ENCODE peak calls at places on chromosomes 7 and 10, in ten cellular contexts. One of them, this sample, is unnamed.

GRCh38 chr7:107939472-107940145 is 48.6 kb downstream of the DLD start:
- DNase-seq in stimulated activated CD4-positive, alpha-beta T cell treated with anti-CD3 and anti-CD28 coated beads, TNF-alpha, amount 100 ng/mL, for 48 hours: no peak
- DNase-seq in activated T-helper 1 cell treated with Interleukin-2 at 50 U/mL for 16 hours: no peak
- DNase-seq in neural crest cell: no peak
- DNase-seq in hypothalamus: no peak
- DNase-seq in NCI-H1436: no peak
- DNase-seq in fibroblast of the conjunctiva: peak; percentile 37
- DNase-seq in activated T-cell treated with anti-CD3 and anti-CD28 coated beads for 1 hour: no peak
- DNase-seq in NCI-H2081: no peak
- DNase-seq in EH: peak; percentile 97
- DNase-seq in this sample: no peak

GRCh38 chr7:37732253-37732652 is 48.7 kb downstream of the GPR141 start:
- DNase-seq in stimulated activated CD4-positive, alpha-beta T cell treated with anti-CD3 and anti-CD28 coated beads, TNF-alpha, amount 100 ng/mL, for 48 hours: no peak
- DNase-seq in activated T-helper 1 cell treated with Interleukin-2 at 50 U/mL for 16 hours: no peak
- DNase-seq in neural crest cell: peak; percentile 6
- DNase-seq in hypothalamus: no peak
- DNase-seq in NCI-H1436: no peak
- DNase-seq in fibroblast of the conjunctiva: no peak
- DNase-seq in activated T-cell treated with anti-CD3 and anti-CD28 coated beads for 1 hour: no peak
- DNase-seq in NCI-H2081: peak; percentile 23
- DNase-seq in EH: no peak
- DNase-seq in this sample: no peak

GRCh38 chr7:12350971-12351370 is 52.7 kb downstream of the VWDE start:
- DNase-seq in stimulated activated CD4-positive, alpha-beta T cell treated with anti-CD3 and anti-CD28 coated beads, TNF-alpha, amount 100 ng/mL, for 48 hours: no peak
- DNase-seq in activated T-helper 1 cell treated with Interleukin-2 at 50 U/mL for 16 hours: no peak
- DNase-seq in neural crest cell: no peak
- DNase-seq in hypothalamus: no peak
- DNase-seq in NCI-H1436: no peak
- DNase-seq in fibroblast of the conjunctiva: no peak
- DNase-seq in activated T-cell treated with anti-CD3 and anti-CD28 coated beads for 1 hour: no peak
- DNase-seq in NCI-H2081: no peak
- DNase-seq in EH: no peak
- DNase-seq in this sample: no peak

GRCh38 chr10:113080061-113080460 is 130.0 kb downstream of the TCF7L2 start:
- DNase-seq in stimulated activated CD4-positive, alpha-beta T cell treated with anti-CD3 and anti-CD28 coated beads, TNF-alpha, amount 100 ng/mL, for 48 hours: no peak
- DNase-seq in activated T-helper 1 cell treated with Interleukin-2 at 50 U/mL for 16 hours: no peak
- DNase-seq in neural crest cell: no peak
- DNase-seq in hypothalamus: no peak
- DNase-seq in NCI-H1436: no peak
- DNase-seq in fibroblast of the conjunctiva: no peak
- DNase-seq in activated T-cell treated with anti-CD3 and anti-CD28 coated beads for 1 hour: no peak
- DNase-seq in NCI-H2081: no peak
- DNase-seq in EH: no peak
- DNase-seq in this sample: no peak

GRCh38 chr7:137789215-137789899 is 57.4 kb downstream of the DGKI start:
- DNase-seq in stimulated activated CD4-positive, alpha-beta T cell treated with anti-CD3 and anti-CD28 coated beads, TNF-alpha, amount 100 ng/mL, for 48 hours: no peak
- DNase-seq in activated T-helper 1 cell treated with Interleukin-2 at 50 U/mL for 16 hours: no peak
- DNase-seq in neural crest cell: no peak
- DNase-seq in hypothalamus: no peak
- DNase-seq in NCI-H1436: no peak
- DNase-seq in fibroblast of the conjunctiva: no peak
- DNase-seq in activated T-cell treated with anti-CD3 and anti-CD28 coated beads for 1 hour: no peak
- DNase-seq in NCI-H2081: no peak
- DNase-seq in EH: no peak
- DNase-seq in this sample: no peak

GRCh38 chr10:96740579-96741281 is 20.4 kb upstream of the PIK3AP1 start:
- DNase-seq in stimulated activated CD4-positive, alpha-beta T cell treated with anti-CD3 and anti-CD28 coated beads, TNF-alpha, amount 100 ng/mL, for 48 hours: no peak
- DNase-seq in activated T-helper 1 cell treated with Interleukin-2 at 50 U/mL for 16 hours: no peak
- DNase-seq in neural crest cell: no peak
- DNase-seq in hypothalamus: no peak
- DNase-seq in NCI-H1436: no peak
- DNase-seq in fibroblast of the conjunctiva: no peak
- DNase-seq in activated T-cell treated with anti-CD3 and anti-CD28 coated beads for 1 hour: no peak
- DNase-seq in NCI-H2081: no peak
- DNase-seq in EH: no peak
- DNase-seq in this sample: no peak

GRCh38 chr7:131231381-131232220 is 96.1 kb upstream of the MKLN1 start:
- DNase-seq in stimulated activated CD4-positive, alpha-beta T cell treated with anti-CD3 and anti-CD28 coated beads, TNF-alpha, amount 100 ng/mL, for 48 hours: peak; percentile 25
- DNase-seq in activated T-helper 1 cell treated with Interleukin-2 at 50 U/mL for 16 hours: peak; percentile 31
- DNase-seq in neural crest cell: no peak
- DNase-seq in hypothalamus: no peak
- DNase-seq in NCI-H1436: no peak
- DNase-seq in fibroblast of the conjunctiva: peak; percentile 53
- DNase-seq in activated T-cell treated with anti-CD3 and anti-CD28 coated beads for 1 hour: peak; percentile 14
- DNase-seq in NCI-H2081: no peak
- DNase-seq in EH: peak; percentile 70
- DNase-seq in this sample: peak; percentile 76

GRCh38 chr7:78768859-78769258 is 684.6 kb downstream of the MAGI2 start:
- DNase-seq in stimulated activated CD4-positive, alpha-beta T cell treated with anti-CD3 and anti-CD28 coated beads, TNF-alpha, amount 100 ng/mL, for 48 hours: no peak
- DNase-seq in activated T-helper 1 cell treated with Interleukin-2 at 50 U/mL for 16 hours: no peak
- DNase-seq in neural crest cell: no peak
- DNase-seq in hypothalamus: no peak
- DNase-seq in NCI-H1436: no peak
- DNase-seq in fibroblast of the conjunctiva: no peak
- DNase-seq in activated T-cell treated with anti-CD3 and anti-CD28 coated beads for 1 hour: no peak
- DNase-seq in NCI-H2081: no peak
- DNase-seq in EH: peak; percentile 27
- DNase-seq in this sample: no peak

GRCh38 chr10:126122856-126123255 is 226.5 kb downstream of the FANK1 start:
- DNase-seq in stimulated activated CD4-positive, alpha-beta T cell treated with anti-CD3 and anti-CD28 coated beads, TNF-alpha, amount 100 ng/mL, for 48 hours: no peak
- DNase-seq in activated T-helper 1 cell treated with Interleukin-2 at 50 U/mL for 16 hours: no peak
- DNase-seq in neural crest cell: no peak
- DNase-seq in hypothalamus: no peak
- DNase-seq in NCI-H1436: no peak
- DNase-seq in fibroblast of the conjunctiva: no peak
- DNase-seq in activated T-cell treated with anti-CD3 and anti-CD28 coated beads for 1 hour: no peak
- DNase-seq in NCI-H2081: no peak
- DNase-seq in EH: peak; percentile 29
- DNase-seq in this sample: no peak

GRCh38 chr7:7916064-7916463 is 52.5 kb upstream of the GLCCI1 start:
- DNase-seq in stimulated activated CD4-positive, alpha-beta T cell treated with anti-CD3 and anti-CD28 coated beads, TNF-alpha, amount 100 ng/mL, for 48 hours: no peak
- DNase-seq in activated T-helper 1 cell treated with Interleukin-2 at 50 U/mL for 16 hours: no peak
- DNase-seq in neural crest cell: no peak
- DNase-seq in hypothalamus: no peak
- DNase-seq in NCI-H1436: no peak
- DNase-seq in fibroblast of the conjunctiva: no peak
- DNase-seq in activated T-cell treated with anti-CD3 and anti-CD28 coated beads for 1 hour: no peak
- DNase-seq in NCI-H2081: no peak
- DNase-seq in EH: no peak
- DNase-seq in this sample: no peak

GRCh38 chr10:45424668-45425404 is 50.8 kb downstream of the ALOX5 start:
- DNase-seq in stimulated activated CD4-positive, alpha-beta T cell treated with anti-CD3 and anti-CD28 coated beads, TNF-alpha, amount 100 ng/mL, for 48 hours: no peak
- DNase-seq in activated T-helper 1 cell treated with Interleukin-2 at 50 U/mL for 16 hours: no peak
- DNase-seq in neural crest cell: no peak
- DNase-seq in hypothalamus: no peak
- DNase-seq in NCI-H1436: no peak
- DNase-seq in fibroblast of the conjunctiva: no peak
- DNase-seq in activated T-cell treated with anti-CD3 and anti-CD28 coated beads for 1 hour: no peak
- DNase-seq in NCI-H2081: no peak
- DNase-seq in EH: no peak
- DNase-seq in this sample: no peak

GRCh38 chr7:129925416-129926002 is 27.3 kb downstream of the UBE2H start:
- DNase-seq in stimulated activated CD4-positive, alpha-beta T cell treated with anti-CD3 and anti-CD28 coated beads, TNF-alpha, amount 100 ng/mL, for 48 hours: no peak
- DNase-seq in activated T-helper 1 cell treated with Interleukin-2 at 50 U/mL for 16 hours: no peak
- DNase-seq in neural crest cell: no peak
- DNase-seq in hypothalamus: no peak
- DNase-seq in NCI-H1436: no peak
- DNase-seq in fibroblast of the conjunctiva: peak; percentile 12
- DNase-seq in activated T-cell treated with anti-CD3 and anti-CD28 coated beads for 1 hour: no peak
- DNase-seq in NCI-H2081: no peak
- DNase-seq in EH: no peak
- DNase-seq in this sample: no peak